ENCODE peak calls at places on chromosomes 11 and 22, in five cellular contexts. R is Peyer's patch, S is esophagus muscularis mucosa, P is psoas muscle, E is left ventricle myocardium inferior. L is an unnamed sample.

GRCh38 chr11:64266339-64266738 is 15.0 kb downstream of the PLCB3 start:
- DNase-seq in R (no peak), S (no peak), P (no peak), E (no peak), L (no peak)

GRCh38 chr11:44033411-44033850 is 14.3 kb upstream of the ACCSL start:
- DNase-seq in R (no peak), S (no peak), P (no peak), E (no peak), L (no peak)

GRCh38 chr22:49995059-49995412 is 17.5 kb downstream of the IL17REL start:
- DNase-seq in R (peak), S (no peak), P (no peak), E (no peak), L (no peak)

GRCh38 chr11:61607920-61608599 is 27.2 kb upstream of the SYT7 start:
- DNase-seq in R (no peak), S (no peak), P (no peak), E (no peak), L (no peak)

GRCh38 chr22:42821386-42821785 is 35.7 kb downstream of the ARFGAP3 start:
- DNase-seq in R (no peak), S (no peak), P (no peak), E (no peak), L (no peak)

GRCh38 chr11:66749091-66749490 is 20.1 kb upstream of the SPTBN2 start:
- DNase-seq in R (no peak), S (peak), P (no peak), E (no peak), L (no peak)

GRCh38 chr11:15326535-15326934 is 211.8 kb downstream of the INSC start:
- DNase-seq in R (no peak), S (peak), P (no peak), E (no peak), L (no peak)

GRCh38 chr11:118232659-118233058 is 7.8 kb upstream of the JAML start:
- DNase-seq in R (no peak), S (no peak), P (no peak), E (no peak), L (no peak)

GRCh38 chr11:32210601-32211000 is 119.7 kb downstream of the RCN1 start:
- DNase-seq in R (no peak), S (no peak), P (no peak), E (no peak), L (no peak)

GRCh38 chr11:96002339-96002738 is 78.4 kb upstream of the MTMR2 start:
- DNase-seq in R (no peak), S (no peak), P (no peak), E (no peak), L (no peak)

GRCh38 chr11:77510095-77510494 is 36.2 kb upstream of the PAK1 start:
- DNase-seq in R (no peak), S (no peak), P (no peak), E (no peak), L (no peak)

GRCh38 chr11:117094776-117095175 is 3.5 kb downstream of the SIK3 start:
- DNase-seq in R (no peak), S (no peak), P (no peak), E (no peak), L (no peak)

GRCh38 chr11:12725863-12726666 is 51.8 kb downstream of the TEAD1 start:
- DNase-seq in R (no peak), S (peak), P (no peak), E (no peak), L (no peak)

GRCh38 chr11:129973809-129974208 is 28.8 kb downstream of the PRDM10 start:
- DNase-seq in R (no peak), S (no peak), P (no peak), E (peak), L (no peak)

GRCh38 chr11:110147965-110148709 is 54.9 kb downstream of the ZC3H12C start:
- DNase-seq in R (no peak), S (no peak), P (no peak), E (no peak), L (no peak)

GRCh38 chr11:31641477-31642062 is 132.0 kb downstream of the ELP4 start:
- DNase-seq in R (no peak), S (no peak), P (no peak), E (no peak), L (no peak)

GRCh38 chr11:114399903-114400221 is 449 bp downstream of the C11orf71 start:
- DNase-seq in R (no peak), S (peak), P (peak), E (no peak), L (no peak)

GRCh38 chr11:2156416-2157182 is 4.4 kb downstream of the INS start:
- DNase-seq in R (peak), S (no peak), P (peak), E (peak), L (peak)

GRCh38 chr11:8066036-8066910 is 14.7 kb upstream of the TUB start:
- DNase-seq in R (no peak), S (no peak), P (no peak), E (peak), L (no peak)

GRCh38 chr22:19239464-19239863 is 52.1 kb downstream of the CLTCL1 start:
- DNase-seq in R (no peak), S (no peak), P (no peak), E (no peak), L (no peak)

GRCh38 chr11:113546757-113547507 is 71.7 kb upstream of the DRD2 start:
- DNase-seq in R (no peak), S (no peak), P (no peak), E (no peak), L (no peak)

GRCh38 chr22:50186789-50187523 is 1.2 kb downstream of the TRABD start:
- DNase-seq in R (peak), S (no peak), P (peak), E (no peak), L (no peak)

GRCh38 chr11:93253111-93253510 is 55.3 kb upstream of the SLC36A4 start:
- DNase-seq in R (no peak), S (no peak), P (no peak), E (no peak), L (no peak)

GRCh38 chr22:37905534-37906363 is at the start of gene MICALL1:
- DNase-seq in R (peak), S (no peak), P (peak), E (peak), L (peak)

GRCh38 chr22:17105143-17106129 is 15.7 kb downstream of the TMEM121B start:
- DNase-seq in R (no peak), S (no peak), P (no peak), E (no peak), L (no peak)

DNA sequence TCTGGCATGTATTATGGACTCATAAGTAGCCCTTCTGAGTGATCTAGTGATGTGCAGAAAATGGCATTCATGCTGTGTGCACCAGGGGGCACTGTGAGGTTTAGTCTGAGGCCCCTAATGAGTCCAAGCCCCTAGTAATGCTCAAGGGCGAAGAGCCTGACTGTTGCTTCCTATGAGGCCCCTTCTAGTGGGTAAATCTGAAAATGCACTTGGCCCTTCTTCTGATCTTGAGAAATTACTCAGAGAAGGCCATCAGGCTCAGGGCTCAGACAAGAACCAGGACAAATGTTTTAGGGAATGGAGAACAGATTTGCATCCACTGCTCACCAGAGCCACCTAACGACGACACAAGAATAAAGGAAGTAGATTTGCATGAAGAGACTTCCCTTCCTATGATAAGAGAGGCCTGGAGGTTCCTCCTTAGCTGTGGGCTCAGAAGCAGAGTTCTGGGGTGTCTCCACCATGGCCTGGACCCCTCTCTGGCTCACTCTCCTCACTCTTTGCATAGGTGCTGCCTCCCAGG is 75.8 kb downstream of the GGTLC2 start:
- DNase-seq in R (no peak), S (peak), P (no peak), E (no peak), L (no peak)
- TF ChIP-seq CTCF in R (peak), S (peak), P (no peak), E (peak), L (no peak)

GRCh38 chr11:79973701-79974626 is 533.1 kb upstream of the TENM4 start:
- DNase-seq in R (no peak), S (no peak), P (no peak), E (no peak), L (no peak)

GRCh38 chr11:79971255-79971654 is 530.4 kb upstream of the TENM4 start:
- DNase-seq in R (no peak), S (no peak), P (no peak), E (no peak), L (no peak)
- H3K27ac ChIP-seq in R (no peak), S (no peak), P (no peak), E (no peak), L (no peak)

GRCh38 chr11:111727431-111727830 is 38.8 kb downstream of the PPP2R1B start:
- DNase-seq in R (no peak), S (no peak), P (no peak), E (no peak), L (no peak)
- H3K4me3 ChIP-seq in R (no peak), S (no peak), P (no peak), E (no peak), L (no peak)

GRCh38 chr11:3970101-3970500 is 114.6 kb downstream of the STIM1 start:
- DNase-seq in R (no peak), S (no peak), P (no peak), E (no peak), L (no peak)

GRCh38 chr11:3969200-3969599 is 113.7 kb downstream of the STIM1 start:
- DNase-seq in R (no peak), S (no peak), P (no peak), E (no peak), L (no peak)

GRCh38 chr11:3969613-3970012 is 114.1 kb downstream of the STIM1 start:
- DNase-seq in R (no peak), S (no peak), P (no peak), E (no peak), L (no peak)

GRCh38 chr11:3972431-3972830 is 117.0 kb downstream of the STIM1 start:
- DNase-seq in R (no peak), S (no peak), P (no peak), E (no peak), L (no peak)

DNA sequence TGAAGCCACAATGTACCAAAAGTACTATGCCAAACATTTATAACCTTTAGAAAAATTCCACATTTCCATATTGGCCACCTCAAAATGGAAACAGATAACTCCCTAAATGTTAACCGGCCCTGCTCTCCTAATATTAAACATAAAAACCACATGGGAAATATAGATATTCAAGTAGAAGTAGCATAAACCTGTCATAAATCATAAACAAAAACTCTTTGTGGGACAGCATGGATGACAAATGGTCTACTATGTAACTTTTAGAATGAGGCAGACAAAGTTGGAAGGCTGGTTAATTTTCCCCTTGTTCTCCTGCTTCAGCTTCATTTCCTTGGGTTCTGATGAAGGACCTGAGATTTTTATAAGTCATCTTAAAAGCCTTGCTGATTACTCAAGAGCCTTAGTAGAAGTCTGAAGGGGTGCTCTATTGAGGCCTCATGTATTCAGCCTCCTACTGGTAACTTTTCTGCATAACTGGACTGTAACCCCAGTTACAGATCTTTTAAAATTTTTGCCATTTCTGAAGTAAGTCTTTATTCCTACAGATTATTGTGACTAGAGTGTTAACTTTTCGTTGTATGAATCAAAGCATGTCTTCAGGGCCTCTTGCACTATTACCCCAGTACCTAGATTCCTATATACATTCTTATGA is 116.4 kb downstream of the STIM1 start:
- DNase-seq in R (no peak), S (no peak), P (no peak), E (no peak), L (no peak)
- TF ChIP-seq CTCF in R (no peak), S (no peak), P (no peak), E (no peak), L (no peak)